ENCODE peak calls at places on chromosomes 4 and X, in six cellular contexts. L is neuronal stem cell, U is H9, K is IMR-90, J is H1, R is mesenchymal stem cell. W is an unnamed sample.

GRCh38 chr4:15040916-15041463 is 38.7 kb downstream of the CPEB2 start:
- DNase-seq in K (peak), L (no peak), U (no peak), R (peak), J (no peak), W (peak)

GRCh38 chr4:39410415-39410814 is 3.7 kb downstream of the KLB start:
- DNase-seq in J (no peak), K (no peak), R (no peak), U (no peak), L (no peak), W (no peak)

GRCh38 chrX:118356154-118356701 is 10.3 kb downstream of the WDR44 start:
- DNase-seq in K (no peak), U (no peak), R (no peak), L (no peak), J (no peak), W (no peak)

GRCh38 chr4:181830404-181831035 is 412.7 kb upstream of the TENM3 start:
- DNase-seq in K (peak), U (no peak), L (no peak), R (no peak), J (no peak), W (no peak)

GRCh38 chr4:107757860-107758476 is 37.9 kb upstream of the PAPSS1 start:
- DNase-seq in L (no peak), U (no peak), J (no peak), R (peak), K (peak), W (no peak)

GRCh38 chr4:121053601-121054143 is 18.7 kb downstream of the NDNF start:
- DNase-seq in U (no peak), R (no peak), J (no peak), K (no peak), L (no peak), W (peak)

GRCh38 chrX:41808042-41808441 is 84.1 kb downstream of the GPR82 start:
- DNase-seq in R (no peak), L (no peak), U (no peak), K (no peak), J (no peak), W (no peak)

GRCh38 chr4:169485791-169486742 is 126.3 kb downstream of the NEK1 start:
- DNase-seq in U (no peak), R (peak), J (peak), K (peak), L (peak), W (peak)

GRCh38 chrX:25105251-25105650 is 89.5 kb upstream of the ARX start:
- DNase-seq in U (peak), R (no peak), K (no peak), L (no peak), J (peak), W (peak)

GRCh38 chr4:142265946-142266345 is 580.2 kb downstream of the INPP4B start:
- DNase-seq in J (no peak), K (no peak), L (no peak), U (no peak), R (no peak), W (no peak)

GRCh38 chrX:120428309-120428708 is 40.8 kb downstream of the LAMP2 start:
- DNase-seq in K (no peak), L (no peak), R (peak), U (no peak), J (no peak), W (peak)

GRCh38 chr4:55906323-55906722 is 42.4 kb upstream of the CEP135 start:
- DNase-seq in L (no peak), J (no peak), K (no peak), R (no peak), U (no peak), W (no peak)

GRCh38 chr4:77120888-77121508 is 36.0 kb upstream of the CCNG2 start:
- DNase-seq in K (no peak), J (no peak), R (no peak), U (peak), L (no peak), W (peak)
- H2BK5ac ChIP-seq in K (no peak), J (no peak), R (no peak), U (no peak), L (no peak), W (peak)

DNA sequence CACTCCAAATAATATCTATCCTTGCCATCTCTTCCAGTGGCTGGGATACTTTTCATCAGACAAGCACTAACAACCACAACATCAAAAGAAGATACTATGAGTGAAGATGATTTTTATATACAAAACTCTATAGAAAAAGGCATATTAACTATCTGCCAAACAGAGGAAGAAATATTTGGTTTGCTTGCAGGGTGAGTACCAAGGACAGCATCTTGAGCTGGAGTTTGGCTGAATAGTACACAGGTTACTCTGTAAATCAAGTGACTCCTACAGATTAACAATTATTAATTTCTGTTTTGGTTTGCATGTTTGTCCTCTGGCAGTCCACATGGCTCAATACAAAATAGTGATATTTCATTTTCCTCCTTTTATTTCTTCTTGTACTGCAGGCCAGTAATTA is 248.0 kb downstream of the RBMX2 start:
- DNase-seq in K (no peak), U (no peak), R (no peak), L (no peak), J (no peak), W (no peak)
- H2BK15ac ChIP-seq in K (no peak), U (no peak), R (no peak), L (no peak), J (no peak), W (no peak)

DNA sequence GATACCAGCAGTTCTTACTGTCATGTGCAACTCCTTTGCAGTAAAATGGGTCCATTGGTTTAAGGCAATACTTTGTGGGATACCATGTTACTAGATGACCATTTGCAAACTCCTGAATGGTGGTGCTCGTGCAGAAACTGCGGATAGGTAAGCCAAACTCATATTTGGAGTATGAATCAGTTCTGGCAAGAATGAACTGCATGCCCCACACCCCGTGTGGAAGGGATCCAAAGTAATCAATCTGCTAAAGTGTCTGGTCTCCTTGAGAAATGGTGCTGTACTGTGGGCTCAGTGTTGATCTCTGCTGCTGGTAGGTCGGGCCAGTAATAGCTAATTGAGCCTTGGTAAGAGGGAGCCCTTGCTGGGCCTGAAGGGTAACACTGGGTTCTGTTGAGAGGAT is 4.2 kb upstream of the TAB3 start:
- DNase-seq in K (no peak), R (no peak), U (no peak), L (no peak), J (no peak), W (no peak)
- H2AK5ac ChIP-seq in K (no peak), R (no peak), U (no peak), L (no peak), J (no peak), W (no peak)

GRCh38 chrX:111680988-111681779 is at the start of gene ALG13:
- DNase-seq in L (peak), U (peak), R (peak), K (peak), J (peak), W (peak)
- H2BK5ac ChIP-seq in L (peak), U (peak), R (peak), K (peak), J (peak), W (peak)

DNA sequence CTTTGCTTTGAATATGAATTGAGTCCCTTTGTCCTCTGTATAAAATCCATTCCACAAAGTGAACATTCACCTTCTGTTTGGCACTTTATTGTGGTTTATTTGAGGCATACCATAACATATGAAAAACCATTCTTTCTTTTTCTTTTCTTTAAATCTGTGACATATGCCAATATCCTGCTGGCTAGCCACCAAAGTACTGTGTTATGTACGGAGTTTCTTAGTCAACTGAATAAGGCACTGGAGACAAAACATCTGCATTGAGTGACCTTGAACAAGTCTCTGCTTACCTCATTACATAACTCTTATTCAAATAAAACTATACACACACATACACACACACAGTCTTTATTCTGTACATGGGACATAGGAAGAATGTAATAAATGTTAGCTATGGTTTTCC is 872.8 kb downstream of the C4orf33 start:
- DNase-seq in U (no peak), K (no peak), R (no peak), J (no peak), L (no peak), W (no peak)
- H2BK15ac ChIP-seq in U (no peak), K (no peak), R (no peak), J (no peak), L (no peak), W (no peak)

GRCh38 chrX:54439967-54440871 is at the start of gene TSR2:
- DNase-seq in K (peak), R (peak), U (peak), L (peak), J (peak), W (peak)
- H2AK5ac ChIP-seq in K (no peak), R (no peak), U (no peak), L (no peak), J (no peak), W (no peak)

DNA sequence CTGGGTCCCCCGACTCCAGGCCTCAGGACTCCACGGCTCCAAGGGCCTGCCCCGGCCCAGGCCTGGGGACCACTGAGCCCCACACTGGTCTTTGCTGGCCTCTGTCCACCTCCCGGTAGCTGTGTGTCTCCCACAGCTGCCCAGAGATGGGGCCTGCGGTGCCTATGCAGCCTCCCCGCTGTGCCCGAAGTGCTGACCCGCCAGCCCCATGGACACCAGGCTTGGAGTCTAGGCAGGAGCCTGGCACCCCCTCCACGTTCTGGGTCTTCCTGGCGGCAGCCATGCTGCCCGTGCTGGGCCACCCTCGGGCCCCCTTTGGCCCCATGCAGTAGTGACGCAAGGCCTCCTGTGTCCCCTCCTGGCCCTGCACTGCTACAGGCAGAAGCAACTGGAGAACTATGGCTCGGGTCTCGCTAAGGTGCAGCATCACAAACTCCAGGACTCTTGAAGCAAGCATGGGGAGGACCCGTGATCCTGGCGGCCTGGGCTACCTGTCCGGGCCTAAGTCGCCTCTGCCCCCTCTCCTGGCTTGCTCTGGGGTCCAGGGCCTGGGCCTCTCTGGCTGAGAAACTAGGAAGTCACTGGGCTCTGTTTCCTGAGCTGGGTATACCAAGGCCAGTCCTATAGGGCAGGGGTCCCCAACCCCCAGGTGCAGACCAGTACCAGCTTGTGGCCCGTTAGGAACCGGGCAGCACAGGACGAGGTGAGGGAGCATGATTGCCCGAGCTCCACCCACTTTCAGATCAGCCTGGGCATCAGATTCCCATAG is 878 bp downstream of the MYL5 start:
- DNase-seq in L (no peak), J (no peak), K (no peak), U (peak), R (no peak), W (no peak)
- H2BK5ac ChIP-seq in L (peak), J (no peak), K (peak), U (no peak), R (no peak), W (no peak)

DNA sequence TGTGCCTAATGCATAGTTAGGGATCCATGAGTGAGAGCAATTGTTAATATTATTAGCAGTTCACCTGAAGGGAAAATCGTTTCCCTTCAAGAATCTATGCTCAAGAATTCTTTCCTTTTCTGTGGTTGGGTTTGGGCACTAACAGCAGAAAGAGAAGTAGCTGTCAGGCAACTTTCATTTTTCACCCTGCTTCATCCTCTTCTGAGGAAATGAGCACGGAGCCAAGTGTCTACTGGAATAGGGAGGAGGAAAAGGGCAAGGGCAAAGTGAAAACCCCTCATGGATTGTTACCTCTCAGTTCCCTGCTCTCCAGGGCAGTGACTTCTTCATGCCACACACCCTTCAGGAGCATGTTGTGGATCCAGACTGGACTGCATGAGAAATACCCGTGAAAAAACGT is 2.6 kb upstream of the HPGDS start:
- DNase-seq in K (no peak), J (no peak), L (no peak), R (no peak), U (no peak), W (no peak)
- H2BK15ac ChIP-seq in K (no peak), J (no peak), L (no peak), R (no peak), U (no peak), W (no peak)

DNA sequence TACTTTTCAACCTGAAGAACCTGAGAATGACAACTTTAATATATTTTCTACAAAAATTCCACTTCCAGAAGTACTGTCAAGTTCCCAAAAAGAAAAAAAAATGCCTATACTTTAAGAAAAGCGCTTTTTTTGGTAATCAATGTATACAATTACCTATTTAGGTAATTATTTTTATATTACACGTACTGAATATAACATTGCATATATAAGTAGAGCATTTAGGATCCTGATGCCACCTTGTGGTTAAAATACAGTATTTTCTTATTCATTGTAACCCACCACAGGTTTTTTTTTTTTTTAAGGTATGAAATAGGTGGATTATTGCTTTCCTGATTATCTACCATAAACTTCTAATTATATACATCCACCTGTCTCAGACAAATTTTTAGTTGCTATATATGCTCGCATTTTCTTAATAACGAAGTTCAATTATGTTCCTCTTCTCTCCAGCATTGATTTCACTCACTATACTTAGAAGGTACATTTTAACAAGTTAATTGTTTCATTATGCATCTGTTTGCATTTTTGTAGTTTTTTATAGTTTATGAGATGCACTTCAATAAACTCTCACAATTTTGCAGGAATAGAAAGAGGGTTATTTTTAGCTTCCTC is 5.2 kb downstream of the MAP9 start:
- DNase-seq in J (no peak), R (peak), U (no peak), K (peak), L (no peak), W (peak)
- H2AK5ac ChIP-seq in J (no peak), R (no peak), U (no peak), K (no peak), L (no peak), W (no peak)

W was measured in mesendoderm.